ENCODE peak calls at places on chromosomes 13 and 19, in seven cellular contexts. J is heart right ventricle, D is tibial nerve, H is lower lobe of right lung, F is AG10803, L is endothelial cell of umbilical vein, M is astrocyte of the spinal cord. R is an unnamed sample.

GRCh38 chr19:43905897-43906296 is 29.2 kb downstream of the ZNF45 start:
- DNase-seq in J (no peak), D (no peak), H (no peak), F (no peak), L (no peak), M (no peak), R (no peak)

GRCh38 chr19:43476606-43477005 is 11.2 kb upstream of the LYPD3 start:
- DNase-seq in J (no peak), D (no peak), H (no peak), F (peak), L (peak), M (peak), R (no peak)

GRCh38 chr13:66809496-66809895 is 420.6 kb downstream of the PCDH9 start:
- DNase-seq in J (no peak), D (no peak), H (no peak), F (no peak), L (no peak), M (no peak), R (no peak)

GRCh38 chr19:28710278-28710677 is 502.7 kb downstream of the UQCRFS1 start:
- DNase-seq in J (no peak), D (peak), H (no peak), F (peak), L (peak), M (peak), R (no peak)

GRCh38 chr13:50452761-50453160 is 390.7 kb downstream of the DLEU7 start:
- DNase-seq in J (no peak), D (no peak), H (no peak), F (peak), L (no peak), M (no peak), R (no peak)

GRCh38 chr13:84358601-84359000 is 476.3 kb upstream of the SLITRK1 start:
- DNase-seq in J (no peak), D (no peak), H (no peak), F (peak), L (no peak), M (no peak), R (no peak)

GRCh38 chr13:109646423-109646822 is 140.0 kb downstream of the IRS2 start:
- DNase-seq in J (no peak), D (no peak), H (no peak), F (no peak), L (no peak), M (no peak), R (no peak)

GRCh38 chr19:56839665-56840451 is 668 bp downstream of the PEG3 start:
- DNase-seq in J (peak), D (peak), H (peak), F (peak), L (peak), M (no peak), R (peak)

GRCh38 chr19:2236285-2237050 is at the start of the genes PLEKHJ1 and SF3A2:
- DNase-seq in J (peak), D (peak), H (peak), F (peak), L (peak), M (peak), R (peak)

GRCh38 chr13:109684084-109684835 is 102.1 kb downstream of the IRS2 start:
- DNase-seq in J (no peak), D (no peak), H (no peak), F (no peak), L (no peak), M (no peak), R (no peak)

GRCh38 chr19:15696654-15697194 is 23.8 kb downstream of the CYP4F12 start:
- DNase-seq in J (no peak), D (no peak), H (no peak), F (no peak), L (no peak), M (no peak), R (no peak)

GRCh38 chr13:36124236-36124822 is 6.9 kb downstream of the DCLK1 start:
- DNase-seq in J (peak), D (peak), H (no peak), F (peak), L (peak), M (peak), R (no peak)

GRCh38 chr19:2115324-2115723 is 18.6 kb downstream of the IZUMO4 start:
- DNase-seq in J (no peak), D (no peak), H (peak), F (no peak), L (no peak), M (no peak), R (no peak)

GRCh38 chr13:96984061-96984508 is 10.2 kb downstream of the OXGR1 start:
- DNase-seq in J (no peak), D (peak), H (peak), F (no peak), L (peak), M (no peak), R (peak)

GRCh38 chr19:46428278-46429141 is at the start of gene PNMA8C:
- DNase-seq in J (peak), D (no peak), H (peak), F (peak), L (peak), M (peak), R (peak)

GRCh38 chr13:84032116-84032515 is 149.8 kb upstream of the SLITRK1 start:
- DNase-seq in J (no peak), D (no peak), H (no peak), F (no peak), L (no peak), M (peak), R (no peak)

GRCh38 chr13:98476106-98476505 is 100.8 kb downstream of the STK24 start:
- DNase-seq in J (no peak), D (no peak), H (no peak), F (no peak), L (peak), M (peak), R (no peak)

GRCh38 chr19:14375055-14375581 is 6.1 kb upstream of the ADGRE5 start:
- DNase-seq in J (peak), D (no peak), H (peak), F (no peak), L (no peak), M (no peak), R (peak)

GRCh38 chr13:50518791-50519201 is 324.7 kb downstream of the DLEU7 start:
- DNase-seq in J (no peak), D (no peak), H (no peak), F (no peak), L (no peak), M (peak), R (no peak)

GRCh38 chr19:8449830-8450229 is 5.1 kb downstream of the HNRNPM start:
- DNase-seq in J (no peak), D (no peak), H (no peak), F (no peak), L (no peak), M (no peak), R (peak)

GRCh38 chr13:89401209-89401810 is 1730.1 kb downstream of the SLITRK5 start:
- DNase-seq in J (no peak), D (no peak), H (no peak), F (peak), L (peak), M (peak), R (no peak)

GRCh38 chr13:27079421-27079958 is 92.1 kb downstream of the USP12 start:
- DNase-seq in J (no peak), D (no peak), H (no peak), F (peak), L (no peak), M (peak), R (no peak)

GRCh38 chr19:48997972-48998371 is 4.3 kb downstream of the RUVBL2 start:
- DNase-seq in J (no peak), D (no peak), H (peak), F (peak), L (peak), M (peak), R (peak)

GRCh38 chr13:110636701-110637201 is 21.4 kb downstream of the NAXD start:
- DNase-seq in J (no peak), D (no peak), H (peak), F (no peak), L (no peak), M (no peak), R (no peak)

GRCh38 chr19:10552596-10553053 is 8.9 kb downstream of the ATG4D start:
- DNase-seq in J (no peak), D (no peak), H (no peak), F (no peak), L (no peak), M (no peak), R (no peak)

GRCh38 chr13:51222510-51223283 is 499 bp downstream of the FAM124A start:
- DNase-seq in J (no peak), D (peak), H (no peak), F (no peak), L (peak), M (no peak), R (no peak)

GRCh38 chr13:45242070-45242469 is 41.2 kb upstream of the KCTD4 start:
- DNase-seq in J (no peak), D (no peak), H (no peak), F (peak), L (peak), M (peak), R (peak)

GRCh38 chr13:103903790-103904189 is 837.6 kb upstream of the SLC10A2 start:
- DNase-seq in J (no peak), D (no peak), H (no peak), F (no peak), L (no peak), M (no peak), R (no peak)
- H3K4me3 ChIP-seq in J (no peak), D (no peak), H (no peak), F (no peak), L (no peak), M (no peak), R (no peak)

GRCh38 chr19:5625641-5626040 is 2.8 kb downstream of the SAFB start:
- DNase-seq in J (no peak), D (no peak), H (no peak), F (no peak), L (no peak), M (no peak), R (no peak)
- H3K4me3 ChIP-seq in J (peak), D (no peak), H (no peak), F (peak), L (no peak), M (no peak), R (no peak)

DNA sequence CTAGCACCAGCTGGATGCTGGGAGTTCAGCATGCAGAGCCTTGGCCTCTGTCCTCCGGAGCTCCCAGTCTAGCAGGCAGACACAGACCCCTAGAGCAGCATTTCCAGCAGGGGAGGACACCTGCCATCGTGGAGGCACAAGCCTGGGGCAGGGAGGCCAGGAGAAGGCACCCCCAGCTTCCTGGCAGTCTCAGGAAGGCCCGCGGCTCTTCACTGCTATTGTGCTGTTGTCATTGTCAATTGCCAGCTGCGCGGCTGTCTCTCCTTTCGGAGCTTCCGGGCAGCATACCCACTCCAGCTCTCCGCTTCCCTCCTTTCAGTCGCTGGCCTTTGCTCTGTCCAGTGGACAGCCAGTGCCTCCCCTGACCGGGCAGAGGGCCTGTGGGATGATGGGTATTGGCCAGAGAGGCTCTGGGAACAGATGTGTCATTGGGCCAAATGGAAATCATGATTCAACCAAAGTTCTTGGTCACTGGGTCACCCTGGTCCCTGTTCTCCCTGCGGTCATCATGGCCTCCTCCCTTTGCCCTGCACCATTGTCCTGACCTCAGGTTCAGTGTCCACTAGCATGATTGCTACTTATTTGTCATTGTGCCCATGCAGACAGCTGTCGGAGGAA is 93.0 kb downstream of the SLC7A1 start:
- DNase-seq in J (no peak), D (no peak), H (no peak), F (no peak), L (no peak), M (no peak), R (no peak)
- H3K4me3 ChIP-seq in J (no peak), D (peak), H (no peak), F (no peak), L (no peak), M (no peak), R (no peak)

GRCh38 chr19:50419580-50420035 is 870 bp downstream of the SPIB start:
- DNase-seq in J (no peak), D (no peak), H (no peak), F (no peak), L (no peak), M (no peak), R (no peak)
- H3K4me3 ChIP-seq in J (no peak), D (peak), H (no peak), F (no peak), L (no peak), M (no peak), R (no peak)

DNA sequence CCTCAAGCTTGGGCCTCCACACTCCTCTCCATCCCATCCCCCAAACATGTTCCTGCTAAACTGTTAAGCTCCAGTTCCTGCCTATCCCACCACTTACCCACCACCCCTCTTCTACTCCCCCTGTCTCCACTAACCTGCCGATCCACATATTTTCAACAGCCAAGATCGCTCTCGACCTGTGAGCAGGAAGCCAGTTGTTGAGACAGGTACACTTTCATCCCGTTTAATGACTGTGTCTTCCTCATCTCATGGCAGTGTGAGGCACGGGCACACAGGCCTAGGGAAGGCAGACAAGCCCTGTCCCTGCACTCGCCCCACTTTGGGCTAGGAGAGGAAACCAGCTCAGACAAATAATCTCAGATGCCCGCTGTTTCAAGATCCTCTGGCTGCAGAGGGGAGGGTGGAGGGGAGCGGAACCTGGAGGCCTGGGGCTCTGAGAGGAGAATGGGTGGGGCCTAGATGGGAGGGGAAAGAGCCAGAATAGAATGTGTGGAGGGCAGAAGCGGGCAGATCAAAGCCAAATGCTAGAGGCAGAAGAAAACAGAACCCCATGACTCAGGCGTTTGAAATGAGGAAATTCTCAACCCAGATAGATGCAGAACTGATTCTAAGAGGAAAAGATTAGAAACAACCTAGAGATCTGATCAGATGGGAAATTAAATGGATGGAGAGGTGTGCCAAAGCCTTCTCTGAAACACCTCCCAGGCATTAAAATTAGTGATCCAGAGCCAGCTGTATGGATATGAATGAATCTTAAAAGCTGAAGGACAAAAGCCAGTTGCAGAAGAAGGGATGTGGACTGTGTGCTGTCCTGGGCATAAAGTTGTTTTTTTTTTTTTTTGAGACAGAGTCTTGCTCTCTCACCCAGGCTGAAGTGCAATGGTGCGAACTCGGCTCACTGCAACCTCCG is 16.9 kb upstream of the CYP2S1 start:
- DNase-seq in J (no peak), D (peak), H (peak), F (peak), L (no peak), M (peak), R (peak)
- H3K4me3 ChIP-seq in J (no peak), D (no peak), H (peak), F (no peak), L (no peak), M (no peak), R (no peak)

GRCh38 chr19:40217921-40218890 is at the start of gene TTC9B:
- DNase-seq in J (no peak), D (no peak), H (no peak), F (no peak), L (no peak), M (no peak), R (no peak)
- H3K4me3 ChIP-seq in J (no peak), D (no peak), H (peak), F (no peak), L (no peak), M (no peak), R (no peak)

GRCh38 chr19:7336321-7336973 is 12.3 kb upstream of the ARHGEF18 start:
- DNase-seq in J (no peak), D (no peak), H (no peak), F (no peak), L (no peak), M (no peak), R (no peak)

GRCh38 chr19:7342143-7342542 is 6.6 kb upstream of the ARHGEF18 start:
- DNase-seq in J (no peak), D (no peak), H (no peak), F (no peak), L (no peak), M (no peak), R (no peak)

GRCh38 chr19:7333198-7334118 is 15.3 kb upstream of the ARHGEF18 start:
- DNase-seq in J (peak), D (no peak), H (no peak), F (no peak), L (peak), M (no peak), R (no peak)

GRCh38 chr19:7340959-7341837 is 7.5 kb upstream of the ARHGEF18 start:
- DNase-seq in J (peak), D (peak), H (peak), F (peak), L (peak), M (peak), R (peak)

GRCh38 chr19:7337380-7338194 is 11.2 kb upstream of the ARHGEF18 start:
- DNase-seq in J (no peak), D (peak), H (peak), F (no peak), L (no peak), M (no peak), R (no peak)
- H3K4me3 ChIP-seq in J (no peak), D (no peak), H (no peak), F (no peak), L (no peak), M (no peak), R (no peak)